ENCODE peak calls at places on chromosomes 1 and 21, in five cellular contexts. Z, V, C, J and R are unnamed samples.

GRCh38 chr1:60470231-60470630 is 396.7 kb upstream of the C1orf87 start:
- DNase-seq in Z (no peak), J (no peak), V (no peak), C (no peak), R (no peak)

GRCh38 chr21:42532466-42533181 is 19.0 kb downstream of the SLC37A1 start:
- DNase-seq in C (no peak), Z (no peak), V (no peak), J (peak), R (peak)

GRCh38 chr1:100752806-100753205 is 33.3 kb downstream of the VCAM1 start:
- DNase-seq in Z (no peak), J (no peak), C (no peak), V (no peak), R (no peak)

GRCh38 chr1:8153961-8154360 is 127.9 kb upstream of the ERRFI1 start:
- DNase-seq in Z (no peak), V (no peak), J (no peak), C (no peak), R (no peak)

GRCh38 chr1:186302378-186302920 is 72.6 kb downstream of the TPR start:
- DNase-seq in C (no peak), J (no peak), V (no peak), Z (peak), R (no peak)

GRCh38 chr1:172906778-172907592 is 143.8 kb downstream of the TNFSF18 start:
- DNase-seq in C (peak), J (peak), V (no peak), Z (peak), R (no peak)

GRCh38 chr1:165056914-165057313 is 299.6 kb downstream of the LMX1A start:
- DNase-seq in J (no peak), Z (no peak), V (no peak), C (no peak), R (no peak)

GRCh38 chr1:17636612-17637011 is 97.1 kb downstream of the ARHGEF10L start:
- DNase-seq in J (no peak), V (no peak), Z (peak), C (no peak), R (no peak)

GRCh38 chr1:198024782-198025181 is 107.6 kb downstream of the LHX9 start:
- DNase-seq in Z (peak), J (no peak), C (no peak), V (no peak), R (no peak)

GRCh38 chr1:160739098-160739511 is at the start of gene SLAMF7:
- DNase-seq in Z (no peak), V (no peak), J (no peak), C (no peak), R (peak)

GRCh38 chr1:202274611-202275010 is 67.1 kb downstream of the UBE2T start:
- DNase-seq in J (no peak), C (peak), Z (peak), V (no peak), R (no peak)

GRCh38 chr1:1779691-1780597 is 1.7 kb upstream of the NADK start:
- DNase-seq in Z (peak), J (peak), V (no peak), C (no peak), R (peak)

GRCh38 chr1:112410704-112411103 is 14.7 kb downstream of the CTTNBP2NL start:
- DNase-seq in Z (no peak), C (no peak), V (no peak), J (no peak), R (no peak)

GRCh38 chr21:24428539-24429186 is 1178.6 kb downstream of the MRPL39 start:
- DNase-seq in J (peak), Z (no peak), V (no peak), C (no peak), R (no peak)

GRCh38 chr1:97451944-97452343 is 468.9 kb downstream of the DPYD start:
- DNase-seq in C (no peak), J (no peak), Z (no peak), V (no peak), R (no peak)

GRCh38 chr1:210291786-210292275 is 36.9 kb upstream of the HHAT start:
- DNase-seq in J (peak), Z (peak), V (no peak), C (peak), R (no peak)

GRCh38 chr1:61639218-61639617 is 85.7 kb downstream of the TM2D1 start:
- DNase-seq in C (no peak), V (no peak), Z (peak), J (no peak), R (no peak)

GRCh38 chr1:169466259-169467230 is 19.2 kb downstream of the SLC19A2 start:
- DNase-seq in J (peak), Z (peak), C (no peak), V (no peak), R (no peak)

GRCh38 chr21:35220301-35220700 is 171.2 kb upstream of the RUNX1 start:
- DNase-seq in C (no peak), V (no peak), J (no peak), Z (no peak), R (no peak)

GRCh38 chr1:156291226-156292061 is 4.0 kb downstream of the GLMP start:
- DNase-seq in V (peak), J (peak), C (peak), Z (peak), R (peak)

GRCh38 chr1:165259236-165259635 is 97.3 kb downstream of the LMX1A start:
- DNase-seq in V (no peak), Z (peak), J (no peak), C (no peak), R (no peak)

GRCh38 chr21:33014331-33014730 is 11.4 kb upstream of the OLIG2 start:
- DNase-seq in J (no peak), V (no peak), Z (no peak), C (no peak), R (no peak)

GRCh38 chr1:212286437-212287131 is 1.4 kb downstream of the PPP2R5A start:
- DNase-seq in C (no peak), J (peak), Z (peak), V (no peak), R (no peak)

GRCh38 chr1:26788836-26789611 is 1.3 kb downstream of the PIGV start:
- DNase-seq in J (peak), C (peak), V (peak), Z (peak), R (peak)

GRCh38 chr1:10033359-10033845 is 644 bp downstream of the UBE4B start:
- DNase-seq in J (peak), Z (peak), V (no peak), C (peak), R (no peak)

GRCh38 chr1:3119748-3120524 is 50.9 kb downstream of the PRDM16 start:
- DNase-seq in C (no peak), J (no peak), V (no peak), Z (no peak), R (no peak)

GRCh38 chr1:56065729-56066128 is 513.6 kb downstream of the PLPP3 start:
- DNase-seq in V (no peak), C (no peak), J (no peak), Z (peak), R (no peak)

GRCh38 chr1:147496571-147496970 is 44.7 kb upstream of the BCL9 start:
- DNase-seq in V (no peak), C (peak), J (peak), Z (peak), R (no peak)
- TF ChIP-seq CTCF in V (peak), C (peak), J (peak), Z (peak), R (no peak)

DNA sequence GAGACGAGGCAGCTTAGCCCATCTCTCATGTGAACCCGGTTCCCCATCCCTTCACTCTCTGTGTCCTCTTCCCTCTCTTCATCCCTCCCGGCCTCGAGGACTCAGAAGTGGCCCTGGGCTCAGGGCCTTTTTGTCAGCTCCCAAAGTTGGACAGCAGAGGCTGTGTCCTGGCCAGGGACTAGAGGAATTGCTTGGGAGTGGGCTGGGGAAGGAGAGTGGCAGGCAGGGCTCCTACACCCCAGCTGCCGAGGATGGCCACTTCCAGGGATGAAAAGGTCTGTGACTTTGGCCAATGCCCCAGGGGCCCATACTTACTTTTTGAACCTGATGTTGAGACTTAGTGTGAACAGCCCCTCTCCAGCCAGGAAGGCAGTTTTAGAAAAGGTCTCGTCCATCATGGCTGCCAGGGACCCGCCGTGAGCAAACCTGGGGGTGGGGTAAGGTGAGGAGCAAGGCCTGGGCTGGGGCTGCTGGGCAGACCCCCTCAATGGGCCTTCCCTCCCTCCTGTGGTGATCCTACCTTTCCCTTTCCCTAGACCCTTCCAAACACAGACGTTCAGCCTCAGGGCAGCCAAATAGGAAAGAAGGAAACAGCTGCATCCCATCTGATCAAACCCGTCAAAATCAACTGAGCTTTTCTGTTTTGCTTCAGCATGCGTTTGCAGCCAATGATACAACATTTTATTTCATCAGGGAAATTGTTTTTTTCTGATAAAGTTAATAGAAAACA is 5.5 kb downstream of the THEM5 start:
- DNase-seq in Z (no peak), C (no peak), V (no peak), J (peak), R (no peak)
- TF ChIP-seq CTCF in Z (no peak), C (no peak), V (no peak), J (no peak), R (no peak)

GRCh38 chr21:43938751-43939442 is 73.2 kb upstream of the TRAPPC10 start:
- DNase-seq in V (peak), C (peak), Z (peak), J (peak), R (peak)
- TF ChIP-seq CTCF in V (peak), C (peak), Z (peak), J (peak), R (peak)

DNA sequence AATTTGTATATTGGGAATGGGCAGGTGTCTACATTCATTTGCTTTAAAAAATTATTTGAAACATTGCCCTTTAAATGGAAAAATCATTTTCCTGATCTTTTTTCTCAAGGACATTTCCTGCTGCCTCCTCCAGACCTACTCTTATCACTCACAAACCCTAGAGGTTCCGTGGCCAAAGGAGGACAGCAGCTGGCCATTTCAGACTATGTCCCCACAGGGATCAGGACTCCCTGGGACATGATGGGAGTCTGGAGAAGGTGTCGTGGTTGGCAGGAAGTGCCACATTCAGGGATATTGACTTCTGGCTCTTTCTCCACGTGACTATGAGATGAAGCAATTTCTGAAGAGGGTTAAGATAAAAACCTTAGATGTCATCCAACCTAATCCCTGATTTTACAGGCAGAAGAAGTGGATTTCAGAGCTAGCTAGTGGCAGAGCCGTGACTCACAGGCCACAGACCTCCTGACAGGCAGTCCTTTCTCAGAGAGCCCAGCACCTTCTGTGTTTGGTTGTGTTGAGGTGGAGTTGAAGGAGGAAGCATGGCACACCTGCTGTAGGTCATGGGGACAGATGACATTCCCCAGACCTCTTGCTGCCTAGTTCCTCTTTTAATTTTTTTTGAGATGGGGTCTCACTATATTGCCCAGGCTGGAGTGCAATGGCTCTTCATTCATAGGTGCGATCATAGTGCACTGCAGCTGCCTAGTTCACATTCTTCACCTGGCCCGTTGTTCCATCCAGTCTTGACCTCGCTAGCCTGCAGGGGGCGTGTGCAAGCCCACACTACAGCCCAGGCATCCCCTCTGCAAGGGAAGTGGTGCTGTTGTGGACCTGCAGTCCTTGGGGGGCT is 25.5 kb upstream of the IL10 start:
- DNase-seq in C (peak), Z (no peak), V (no peak), J (no peak), R (no peak)
- TF ChIP-seq CTCF in C (no peak), Z (peak), V (peak), J (peak), R (no peak)

GRCh38 chr1:157482174-157482573 is 70.1 kb downstream of the FCRL5 start:
- DNase-seq in V (no peak), C (no peak), J (no peak), Z (peak), R (no peak)
- TF ChIP-seq CTCF in V (no peak), C (no peak), J (no peak), Z (no peak), R (no peak)

GRCh38 chr1:107748529-107748928 is 216.5 kb downstream of the VAV3 start:
- DNase-seq in V (no peak), Z (peak), C (no peak), J (peak), R (no peak)

DNA sequence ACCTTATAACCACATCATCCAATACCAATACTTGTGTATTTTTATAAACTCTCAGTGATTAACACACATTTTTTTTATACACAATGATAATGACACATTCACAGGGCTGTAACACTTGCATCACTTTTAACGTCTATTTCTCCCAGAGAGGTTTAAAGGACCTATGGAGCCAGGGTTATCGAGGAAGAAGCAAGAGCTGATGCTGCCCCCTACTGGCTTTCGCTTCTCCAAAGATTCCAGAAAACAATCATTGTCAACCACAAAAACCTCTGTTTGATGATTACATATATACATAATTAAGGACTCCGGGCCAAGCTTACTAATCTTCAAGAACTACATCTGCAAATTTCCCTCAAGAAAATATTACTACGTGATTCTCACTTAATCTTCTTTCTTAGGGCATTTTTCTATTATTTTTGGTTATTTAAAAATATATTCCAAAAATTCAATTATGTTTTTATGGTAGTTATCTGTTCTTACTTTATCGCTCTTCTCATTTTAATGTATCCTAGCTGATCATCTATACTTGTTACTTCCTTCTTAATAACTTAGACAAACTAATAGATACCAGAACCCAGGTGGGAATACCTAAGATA is 214.5 kb downstream of the VAV3 start:
- DNase-seq in C (peak), Z (peak), J (peak), V (no peak), R (no peak)
- TF ChIP-seq CTCF in C (peak), Z (peak), J (peak), V (peak), R (no peak)

GRCh38 chr1:32377541-32378220 is 15.3 kb downstream of the TSSK3 start:
- DNase-seq in J (no peak), V (no peak), C (no peak), Z (no peak), R (no peak)

GRCh38 chr1:32367912-32368635 is 5.7 kb downstream of the TSSK3 start:
- DNase-seq in V (no peak), J (no peak), Z (no peak), C (no peak), R (no peak)

GRCh38 chr1:32376199-32376598 is 13.9 kb downstream of the TSSK3 start:
- DNase-seq in V (no peak), Z (no peak), C (no peak), J (no peak), R (no peak)

GRCh38 chr1:32374193-32374592 is 11.9 kb downstream of the TSSK3 start:
- DNase-seq in Z (no peak), J (no peak), C (no peak), V (no peak), R (no peak)

DNA sequence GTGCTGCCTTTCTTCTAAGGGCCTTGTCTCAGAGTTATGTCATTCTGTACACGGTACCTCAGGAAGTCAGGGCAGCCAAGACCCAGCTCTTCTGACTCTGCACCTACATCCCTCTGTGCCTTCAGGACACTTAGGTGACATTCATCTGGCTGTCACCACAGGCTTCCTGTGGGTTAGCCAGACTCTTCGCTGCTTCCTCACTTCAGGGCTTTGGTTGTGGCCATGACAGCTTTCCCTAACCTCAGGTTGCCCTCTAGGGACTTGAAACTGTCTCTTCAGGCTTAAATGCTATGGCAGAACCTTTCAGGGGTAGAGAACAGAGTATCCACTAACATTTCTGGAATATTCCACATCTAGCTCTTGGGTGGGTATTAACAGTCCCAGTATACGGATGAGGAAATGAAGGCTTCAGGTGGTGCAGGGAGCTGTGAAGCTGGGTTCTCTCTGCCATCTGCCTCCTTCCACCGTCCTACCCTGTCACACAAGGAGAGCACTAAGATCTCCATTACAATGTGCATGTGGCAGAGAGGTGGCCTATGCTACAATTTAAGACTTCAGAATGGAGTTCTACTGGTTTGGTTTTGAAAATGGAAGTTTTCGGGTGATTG is 9.9 kb downstream of the TSSK3 start:
- DNase-seq in C (no peak), Z (no peak), J (no peak), V (no peak), R (no peak)
- TF ChIP-seq CTCF in C (no peak), Z (no peak), J (no peak), V (no peak), R (no peak)

GRCh38 chr1:227449051-227449450 is 114.3 kb upstream of the ZNF678 start:
- DNase-seq in J (peak), V (no peak), Z (peak), C (peak), R (no peak)
- TF ChIP-seq CTCF in J (no peak), V (peak), Z (peak), C (peak), R (no peak)

GRCh38 chr1:166910396-166910994 is 34.4 kb upstream of the TADA1 start:
- DNase-seq in V (no peak), C (peak), Z (peak), J (peak), R (peak)
- TF ChIP-seq CTCF in V (peak), C (peak), Z (peak), J (peak), R (peak)